ENCODE peak calls at places on chromosomes 16 and 17, in five cellular contexts. C, N, X, V and R are unnamed samples.

GRCh38 chr16:30700971-30701370 is 2.0 kb downstream of the SRCAP start:
- DNase-seq in C (no peak), X (no peak), N (no peak), V (no peak), R (no peak)

GRCh38 chr16:26791166-26791565 is 275.6 kb upstream of the C16orf82 start:
- DNase-seq in C (no peak), N (no peak), V (no peak), X (no peak), R (no peak)

GRCh38 chr16:85550422-85551318 is 62.5 kb upstream of the GSE1 start:
- DNase-seq in N (no peak), C (no peak), X (no peak), V (no peak), R (no peak)

GRCh38 chr16:707062-707538 is 1.5 kb upstream of the FBXL16 start:
- DNase-seq in V (no peak), C (no peak), N (no peak), X (no peak), R (no peak)

GRCh38 chr17:42399948-42400843 is 12.0 kb upstream of the STAT3 start:
- DNase-seq in X (no peak), N (peak; percentile 13), V (no peak), C (no peak), R (no peak)

GRCh38 chr17:78997881-78998280 is 11.7 kb downstream of the CANT1 start:
- DNase-seq in X (peak; percentile 53), V (no peak), C (no peak), N (peak; percentile 50), R (no peak)

GRCh38 chr17:82823004-82823403 is 16.8 kb downstream of the ZNF750 start:
- DNase-seq in X (no peak), C (no peak), V (no peak), N (no peak), R (no peak)

GRCh38 chr17:50868594-50868993 is 2.4 kb upstream of the TOB1 start:
- DNase-seq in N (no peak), X (no peak), C (no peak), V (no peak), R (no peak)

GRCh38 chr16:16062023-16062932 is 112.9 kb downstream of the ABCC1 start:
- DNase-seq in X (no peak), N (no peak), V (no peak), C (no peak), R (no peak)

GRCh38 chr17:81683208-81683583 is 401 bp downstream of the ARL16 start:
- DNase-seq in V (no peak), C (no peak), N (no peak), X (no peak), R (peak; percentile 57)

GRCh38 chr16:11218324-11218962 is 37.6 kb downstream of the SOCS1 start:
- DNase-seq in N (no peak), V (peak; percentile 23), C (no peak), X (no peak), R (no peak)

GRCh38 chr17:82121246-82121645 is 23.2 kb upstream of the FASN start:
- DNase-seq in N (no peak), V (no peak), X (no peak), C (no peak), R (no peak)

GRCh38 chr17:47225436-47225858 is 16.3 kb downstream of the MYL4 start:
- DNase-seq in X (peak; percentile 60), V (peak; percentile 59), N (peak; percentile 87), C (no peak), R (peak; percentile 83)

DNA sequence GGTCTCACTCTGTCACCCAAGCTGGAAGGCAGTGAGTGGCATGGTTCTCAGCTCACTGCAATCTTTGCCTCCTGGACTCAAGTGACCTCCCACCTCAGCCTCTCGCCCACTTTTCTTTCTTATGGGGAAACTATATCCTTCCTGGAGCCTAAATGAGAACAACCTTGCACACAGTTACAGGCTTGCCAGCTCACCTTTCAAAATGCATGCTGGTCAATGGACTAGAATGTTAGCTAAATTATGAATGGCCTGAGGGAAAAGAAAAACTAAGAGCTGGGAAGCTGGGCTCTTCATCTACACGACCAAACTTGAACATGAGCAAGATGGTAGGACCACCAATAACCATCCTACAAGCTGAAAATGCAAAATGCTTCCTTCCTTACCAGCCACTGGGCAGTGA is 10.6 kb upstream of the LHX1 start:
- DNase-seq in N (no peak), V (no peak), X (no peak), C (no peak), R (no peak)
- H3K27me3 ChIP-seq in N (no peaks in the 10 kb centered on the region), V (peaks cover 23% of the 10 kb centered on the region), X (peaks cover 48% of the 10 kb centered on the region), C (peaks cover 94% of the 10 kb centered on the region), R (peaks cover 18% of the 10 kb centered on the region)

GRCh38 chr16:87418644-87419043 is 26.5 kb downstream of the MAP1LC3B start:
- DNase-seq in C (no peak), N (no peak), V (no peak), X (peak; percentile 40), R (no peak)

GRCh38 chr16:87420401-87421368 is 28.5 kb downstream of the MAP1LC3B start:
- DNase-seq in C (no peak), X (no peak), V (no peak), N (no peak), R (no peak)

GRCh38 chr16:87418216-87418615 is 26.1 kb downstream of the MAP1LC3B start:
- DNase-seq in N (no peak), C (no peak), X (no peak), V (no peak), R (no peak)

GRCh38 chr16:87421369-87421912 is 29.3 kb downstream of the MAP1LC3B start:
- DNase-seq in N (no peak), V (no peak), X (no peak), C (no peak), R (no peak)

GRCh38 chr16:87419971-87420370 is 27.8 kb downstream of the MAP1LC3B start:
- DNase-seq in N (no peak), X (no peak), C (no peak), V (no peak), R (no peak)
- H3K36me3 ChIP-seq in N (no peaks in the 10 kb centered on the region), X (peaks cover 12% of the 10 kb centered on the region), C (peaks cover 93% of the 10 kb centered on the region), V (peaks cover 26% of the 10 kb centered on the region), R (no peaks in the 10 kb centered on the region)

GRCh38 chr17:63039899-63040602 is 74.0 kb downstream of the TANC2 start:
- DNase-seq in X (no peak), C (no peak), V (no peak), N (no peak), R (no peak)
- H3K4me3 ChIP-seq in X (no peak overlapping the region), C (peak overlapping the region; percentile 1), V (no peak overlapping the region), N (no peak overlapping the region), R (no peak overlapping the region)

GRCh38 chr17:4582691-4583090 is 1.6 kb upstream of the SMTNL2 start:
- DNase-seq in N (peak; percentile 35), C (no peak), V (no peak), X (no peak), R (no peak)
- H3K27me3 ChIP-seq in N (no peaks in the 10 kb centered on the region), C (peaks cover 48% of the 10 kb centered on the region), V (peaks cover 40% of the 10 kb centered on the region), X (peaks cover 37% of the 10 kb centered on the region), R (peaks cover 13% of the 10 kb centered on the region)

DNA sequence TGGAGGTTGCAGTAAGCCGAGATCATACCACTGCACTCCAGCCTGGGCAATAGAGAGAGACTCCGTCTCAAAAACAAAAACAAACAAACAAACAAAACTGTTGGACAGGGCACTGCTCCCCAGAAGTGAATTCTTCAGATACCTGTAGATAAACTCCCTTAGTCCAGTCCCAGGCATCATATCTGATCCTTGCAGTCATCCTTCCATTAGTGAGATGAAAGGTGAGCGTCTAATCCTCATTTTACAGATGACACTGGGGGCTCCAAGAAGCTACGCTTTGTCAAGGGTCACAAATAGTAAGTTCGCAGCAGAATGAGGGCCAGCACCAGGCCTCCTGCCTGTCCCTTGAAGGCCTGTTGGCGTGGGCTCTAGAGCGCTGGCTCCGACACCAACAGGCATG is 102.0 kb downstream of the OR1D5 start:
- DNase-seq in C (no peak), N (no peak), X (no peak), V (no peak), R (no peak)
- H3K36me3 ChIP-seq in C (peaks cover 13% of the 10 kb centered on the region), N (no peaks in the 10 kb centered on the region), X (no peaks in the 10 kb centered on the region), V (no peaks in the 10 kb centered on the region), R (no peaks in the 10 kb centered on the region)

GRCh38 chr16:73231969-73232554 is 184.1 kb upstream of the ZFHX3 start:
- DNase-seq in N (no peak), X (no peak), C (peak; percentile 19), V (peak; percentile 14), R (no peak)
- H3K4me3 ChIP-seq in N (no peak overlapping the region), X (no peak overlapping the region), C (peak overlapping the region; percentile 31), V (peak overlapping the region; percentile 24), R (no peak overlapping the region)

GRCh38 chr16:25097304-25097988 is 14.1 kb upstream of the LCMT1 start:
- DNase-seq in V (no peak), X (no peak), N (no peak), C (no peak), R (peak; percentile 14)
- H3K27me3 ChIP-seq in V (no peaks in the 10 kb centered on the region), X (no peaks in the 10 kb centered on the region), N (no peaks in the 10 kb centered on the region), C (no peaks in the 10 kb centered on the region), R (no peaks in the 10 kb centered on the region)

DNA sequence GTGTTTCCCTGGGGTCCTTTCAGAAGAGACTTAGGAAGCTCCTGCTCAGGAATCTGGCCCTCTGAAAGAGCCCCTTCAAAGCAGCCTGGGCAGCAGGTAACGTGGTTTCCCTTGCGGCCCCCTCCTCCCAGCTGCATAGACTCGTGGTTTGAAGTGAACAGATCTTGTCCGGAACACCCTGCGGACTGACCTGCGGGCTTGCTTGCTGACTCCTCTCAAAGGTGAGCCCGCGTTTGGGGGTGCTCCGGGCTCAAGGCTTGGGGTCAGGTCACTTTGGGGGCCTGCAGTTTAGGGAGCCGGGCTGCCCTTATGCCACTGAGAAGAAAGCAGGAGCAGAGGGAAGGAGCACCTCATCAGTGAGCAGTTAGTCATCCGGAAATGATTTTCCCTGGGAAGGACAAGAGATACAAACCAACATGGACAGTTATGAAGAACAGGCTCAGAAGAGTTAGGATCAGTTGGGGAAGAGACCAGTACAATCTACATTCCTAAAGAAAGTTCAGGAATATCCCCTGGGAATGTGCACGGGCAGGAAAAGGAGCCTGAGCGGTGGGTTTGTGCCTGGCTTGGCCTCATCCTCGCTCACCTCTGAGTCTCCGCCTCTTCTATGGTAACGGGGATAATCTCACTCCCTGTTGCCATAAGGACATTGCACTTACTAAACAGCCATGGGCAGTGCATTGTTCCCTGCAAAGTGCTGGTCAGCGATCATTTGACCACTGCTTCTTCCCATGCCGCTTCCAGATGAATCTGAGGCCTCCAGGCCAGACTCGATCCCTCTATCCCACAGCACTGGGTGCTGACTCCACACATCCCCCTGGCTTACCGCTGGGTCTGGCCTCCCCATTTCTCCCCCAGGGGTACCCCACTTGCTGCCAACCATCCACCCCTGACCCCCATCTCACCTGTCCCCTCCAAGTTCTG is 10.0 kb downstream of the LDHD start:
- DNase-seq in C (no peak), V (no peak), X (no peak), N (no peak), R (no peak)
- H3K36me3 ChIP-seq in C (no peaks in the 10 kb centered on the region), V (no peaks in the 10 kb centered on the region), X (no peaks in the 10 kb centered on the region), N (no peaks in the 10 kb centered on the region), R (no peaks in the 10 kb centered on the region)

GRCh38 chr16:48180868-48181480 is 25.2 kb upstream of the ABCC12 start:
- DNase-seq in V (no peak), N (no peak), X (no peak), C (no peak), R (no peak)
- H3K4me3 ChIP-seq in V (no peak overlapping the region), N (no peak overlapping the region), X (no peak overlapping the region), C (no peak overlapping the region), R (no peak overlapping the region)